ENCODE peak calls at places on chromosomes 7 and 10, in eight cellular contexts. R, Y, N, B, H, O, T and K are unnamed samples.
A peak's percentile ranks its signal among the peaks of the same experiment; 100 is the strongest.

GRCh38 chr7:27221201-27221797 is 21.3 kb upstream of the EVX1 start:
- DNase-seq in B (no peak), N (no peak), O (no peak), Y (no peak), T (no peak), H (no peak), R (no peak), K (no peak)

GRCh38 chr7:108201766-108202165 is 71.6 kb upstream of the LAMB4 start:
- DNase-seq in N (no peak), B (no peak), O (no peak), T (no peak), H (no peak), Y (no peak), R (no peak), K (no peak)

GRCh38 chr7:128405345-128406146 is 4.2 kb downstream of the IMPDH1 start:
- DNase-seq in T (no peak), N (peak; percentile 58), R (peak; percentile 38), B (peak; percentile 93), H (peak; percentile 92), Y (no peak), O (no peak), K (no peak)

GRCh38 chr10:8055420-8056349 is 1.2 kb downstream of the GATA3 start:
- DNase-seq in R (no peak), B (peak; percentile 68), O (no peak), N (no peak), H (peak; percentile 87), T (no peak), Y (no peak), K (no peak)

GRCh38 chr10:72659694-72660093 is 32.2 kb upstream of the MCU start:
- DNase-seq in N (no peak), R (no peak), H (no peak), O (no peak), B (no peak), T (no peak), Y (no peak), K (no peak)

GRCh38 chr10:122010405-122011050 is 21.6 kb downstream of the TACC2 start:
- DNase-seq in N (no peak), T (no peak), R (no peak), Y (no peak), B (no peak), H (no peak), O (no peak), K (no peak)

GRCh38 chr10:788796-789748 is 99.6 kb upstream of the DIP2C start:
- DNase-seq in T (peak; percentile 94), O (peak; percentile 63), B (peak; percentile 75), R (peak; percentile 74), Y (peak; percentile 58), N (peak; percentile 76), H (peak; percentile 88), K (peak; percentile 60)

GRCh38 chr10:94200148-94200846 is 162.4 kb downstream of the NOC3L start:
- DNase-seq in T (no peak), Y (no peak), N (no peak), H (no peak), B (no peak), O (no peak), R (no peak), K (no peak)

GRCh38 chr10:89367529-89367928 is 10.3 kb upstream of the IFIT1B start:
- DNase-seq in T (no peak), Y (no peak), R (no peak), O (no peak), H (no peak), B (peak; percentile 68), N (no peak), K (no peak)

GRCh38 chr7:141374425-141374824 is 176.8 kb upstream of the AGK start:
- DNase-seq in B (no peak), H (no peak), O (no peak), Y (no peak), N (no peak), T (no peak), R (no peak), K (no peak)

GRCh38 chr10:70666960-70667798 is 5.1 kb upstream of the ADAMTS14 start:
- DNase-seq in Y (no peak), O (no peak), N (no peak), H (peak; percentile 30), T (peak; percentile 19), B (no peak), R (no peak), K (no peak)

GRCh38 chr7:25675789-25676474 is 447.6 kb upstream of the NPVF start:
- DNase-seq in H (no peak), O (no peak), B (no peak), R (no peak), T (no peak), Y (no peak), N (peak; percentile 30), K (no peak)

GRCh38 chr7:93245525-93246432 is 13.6 kb downstream of the VPS50 start:
- DNase-seq in R (peak; percentile 7), T (no peak), Y (no peak), B (peak; percentile 5), O (peak; percentile 0), H (no peak), N (no peak), K (peak; percentile 22)

GRCh38 chr7:343227-343822 is 53.4 kb downstream of the FOXL3 start:
- DNase-seq in Y (no peak), T (no peak), B (no peak), H (no peak), R (no peak), N (no peak), O (no peak), K (no peak)

GRCh38 chr10:76082232-76082631 is 650.8 kb downstream of the LRMDA start:
- DNase-seq in H (no peak), Y (no peak), T (no peak), O (no peak), N (no peak), R (no peak), B (no peak), K (no peak)

GRCh38 chr7:2472744-2473143 is 3.5 kb downstream of the GRIFIN start:
- DNase-seq in N (no peak), T (no peak), H (no peak), R (no peak), O (no peak), B (no peak), Y (no peak), K (no peak)

GRCh38 chr10:59678884-59679301 is 30.8 kb downstream of the SLC16A9 start:
- DNase-seq in O (no peak), R (no peak), N (no peak), H (no peak), T (no peak), B (peak; percentile 35), Y (no peak), K (no peak)

GRCh38 chr7:42170724-42171123 is 66.3 kb downstream of the GLI3 start:
- DNase-seq in B (no peak), R (peak; percentile 44), T (no peak), Y (no peak), O (no peak), N (no peak), H (no peak), K (no peak)